ENCODE peak calls at places on chromosomes 12 and 14, in nine cellular contexts. L is naive thymus-derived CD8-positive, alpha-beta T cell; Z is cardiac muscle cell; Q is stimulated activated CD4-positive, alpha-beta T cell treated with anti-CD3 and anti-CD28 coated beads, TNF-alpha, amount 100 ng/mL, for 24 hours; R is stimulated activated CD8-positive, alpha-beta memory T cell treated with anti-CD3 and anti-CD28 coated beads, Interleukin-4, amount 100 ng/mL, for 24 hours; K is GM03348; A is EH; J is upper lobe of right lung; P is HT1080. G is an unnamed sample.
A peak's percentile ranks its signal among the peaks of the same experiment; 100 is the strongest.

GRCh38 chr12:59929091-59929490 is 333.3 kb downstream of the SLC16A7 start:
- DNase-seq in L (no peak), Z (no peak), Q (no peak), R (no peak), K (peak; percentile 23), A (peak; percentile 82), J (no peak), P (peak; percentile 84), G (no peak)

GRCh38 chr14:62143235-62143634 is 381.0 kb downstream of the SNAPC1 start:
- DNase-seq in L (no peak), Z (no peak), Q (no peak), R (no peak), K (peak; percentile 28), A (peak; percentile 37), J (no peak), P (peak; percentile 42), G (no peak)

GRCh38 chr12:104628338-104629135 is 171.8 kb downstream of the CHST11 start:
- DNase-seq in L (no peak), Z (no peak), Q (no peak), R (no peak), K (no peak), A (no peak), J (no peak), P (no peak), G (no peak)

GRCh38 chr14:79342942-79343341 is 868.4 kb downstream of the DIO2 start:
- DNase-seq in L (no peak), Z (no peak), Q (no peak), R (no peak), K (no peak), A (peak; percentile 47), J (no peak), P (no peak), G (no peak)

GRCh38 chr12:24534632-24535031 is 414.3 kb downstream of the BCAT1 start:
- DNase-seq in L (no peak), Z (no peak), Q (no peak), R (no peak), K (no peak), A (no peak), J (no peak), P (no peak), G (no peak)

GRCh38 chr12:53558631-53559030 is 51.3 kb upstream of the NPFF start:
- DNase-seq in L (no peak), Z (no peak), Q (no peak), R (no peak), K (no peak), A (no peak), J (no peak), P (no peak), G (no peak)

GRCh38 chr14:50139192-50139591 is 22.8 kb upstream of the VCPKMT start:
- DNase-seq in L (no peak), Z (no peak), Q (no peak), R (no peak), K (no peak), A (peak; percentile 81), J (no peak), P (no peak), G (no peak)

GRCh38 chr12:119772431-119772830 is 104.5 kb downstream of the PRKAB1 start:
- DNase-seq in L (no peak), Z (no peak), Q (no peak), R (no peak), K (no peak), A (peak; percentile 46), J (no peak), P (no peak), G (no peak)

GRCh38 chr14:92635896-92636295 is 112.5 kb downstream of the LGMN start:
- DNase-seq in L (no peak), Z (no peak), Q (no peak), R (no peak), K (no peak), A (no peak), J (no peak), P (no peak), G (no peak)

GRCh38 chr14:104561124-104561531 is 18.4 kb upstream of the C14orf180 start:
- DNase-seq in L (no peak), Z (no peak), Q (no peak), R (no peak), K (no peak), A (no peak), J (no peak), P (no peak), G (no peak)

GRCh38 chr12:106296179-106296877 is 6.2 kb upstream of the TCP11L2 start:
- DNase-seq in L (no peak), Z (no peak), Q (no peak), R (no peak), K (peak; percentile 49), A (peak; percentile 86), J (no peak), P (peak; percentile 92), G (no peak)

GRCh38 chr12:123571343-123571813 is 13.0 kb upstream of the TMED2 start:
- DNase-seq in L (no peak), Z (peak; percentile 34), Q (no peak), R (no peak), K (peak; percentile 74), A (peak; percentile 81), J (no peak), P (peak; percentile 71), G (no peak)

GRCh38 chr14:104717137-104717536 is 6.9 kb upstream of the ADSS1 start:
- DNase-seq in L (no peak), Z (no peak), Q (no peak), R (no peak), K (no peak), A (no peak), J (no peak), P (no peak), G (no peak)

GRCh38 chr12:54217774-54218221 is 29.0 kb upstream of the SMUG1 start:
- DNase-seq in L (no peak), Z (no peak), Q (no peak), R (no peak), K (no peak), A (no peak), J (peak; percentile 65), P (no peak), G (no peak)

G was measured in central memory CD8-positive, alpha-beta T cell.